ENCODE peak calls at places on chromosomes 5 and 9, in seven cellular contexts. T is HCT116, N is GM12878, X is K562, Q is HepG2, C is H1, P is SK-N-SH. M is an unnamed sample. For H3K4me1, the result is how much of the 10 kb centered on the place peaks cover.

GRCh38 chr5:157459715-157460599 is at the start of gene NIPAL4:
- DNase-seq in T (no peak), N (no peak), X (no peak), Q (no peak), C (peak), P (peak), M (no peak)

GRCh38 chr5:7422719-7423118 is 26.8 kb downstream of the ADCY2 start:
- DNase-seq in T (no peak), N (no peak), X (no peak), Q (no peak), C (no peak), P (no peak), M (no peak)

GRCh38 chr5:173330151-173330855 is 2.1 kb upstream of the STC2 start:
- DNase-seq in T (no peak), N (no peak), X (no peak), Q (peak), C (no peak), P (no peak), M (no peak)

GRCh38 chr5:94672746-94673145 is 54.3 kb downstream of the SLF1 start:
- DNase-seq in T (no peak), N (no peak), X (no peak), Q (no peak), C (no peak), P (no peak), M (no peak)

GRCh38 chr5:156641690-156642089 is 208.4 kb upstream of the PPP1R2B start:
- DNase-seq in T (no peak), N (no peak), X (no peak), Q (no peak), C (no peak), P (no peak), M (no peak)

GRCh38 chr5:73388371-73388684 is 60.2 kb downstream of the FOXD1 start:
- DNase-seq in T (no peak), N (no peak), X (no peak), Q (no peak), C (no peak), P (no peak), M (no peak)

GRCh38 chr9:128911529-128912035 is 9.2 kb upstream of the PHYHD1 start:
- DNase-seq in T (no peak), N (no peak), X (peak), Q (peak), C (no peak), P (no peak), M (no peak)

GRCh38 chr9:23643656-23644258 is 182.3 kb downstream of the ELAVL2 start:
- DNase-seq in T (no peak), N (no peak), X (no peak), Q (no peak), C (no peak), P (no peak), M (no peak)

GRCh38 chr5:130400091-130400490 is 495.8 kb downstream of the CHSY3 start:
- DNase-seq in T (no peak), N (no peak), X (no peak), Q (peak), C (no peak), P (no peak), M (no peak)

GRCh38 chr5:2371419-2371710 is 380.1 kb downstream of the IRX2 start:
- DNase-seq in T (no peak), N (no peak), X (no peak), Q (no peak), C (no peak), P (no peak), M (no peak)

GRCh38 chr5:36614657-36615308 is 8.4 kb downstream of the SLC1A3 start:
- DNase-seq in T (no peak), N (no peak), X (no peak), Q (no peak), C (no peak), P (no peak), M (no peak)

GRCh38 chr9:111851536-111851935 is 45.1 kb upstream of the UGCG start:
- DNase-seq in T (peak), N (no peak), X (no peak), Q (no peak), C (no peak), P (no peak), M (no peak)

GRCh38 chr9:135612981-135613910 is 26.1 kb downstream of the GLT6D1 start:
- DNase-seq in T (no peak), N (no peak), X (no peak), Q (no peak), C (no peak), P (peak), M (no peak)

GRCh38 chr5:168778536-168778935 is 199.4 kb upstream of the PANK3 start:
- DNase-seq in T (no peak), N (no peak), X (no peak), Q (no peak), C (no peak), P (no peak), M (no peak)

GRCh38 chr5:171483453-171484177 is 64.2 kb downstream of the FGF18 start:
- DNase-seq in T (no peak), N (no peak), X (no peak), Q (no peak), C (no peak), P (peak), M (no peak)

GRCh38 chr5:60055168-60055567 is 161.6 kb upstream of the PDE4D start:
- DNase-seq in T (no peak), N (no peak), X (no peak), Q (no peak), C (no peak), P (no peak), M (no peak)

GRCh38 chr5:32887390-32887789 is 176.3 kb downstream of the NPR3 start:
- DNase-seq in T (no peak), N (no peak), X (no peak), Q (no peak), C (no peak), P (no peak), M (no peak)
- TF ChIP-seq POLR2AphosphoS5 in T (no peak), N (no peak), X (no peak), Q (no peak), C (no peak), P (no peak), M (no peak)

DNA sequence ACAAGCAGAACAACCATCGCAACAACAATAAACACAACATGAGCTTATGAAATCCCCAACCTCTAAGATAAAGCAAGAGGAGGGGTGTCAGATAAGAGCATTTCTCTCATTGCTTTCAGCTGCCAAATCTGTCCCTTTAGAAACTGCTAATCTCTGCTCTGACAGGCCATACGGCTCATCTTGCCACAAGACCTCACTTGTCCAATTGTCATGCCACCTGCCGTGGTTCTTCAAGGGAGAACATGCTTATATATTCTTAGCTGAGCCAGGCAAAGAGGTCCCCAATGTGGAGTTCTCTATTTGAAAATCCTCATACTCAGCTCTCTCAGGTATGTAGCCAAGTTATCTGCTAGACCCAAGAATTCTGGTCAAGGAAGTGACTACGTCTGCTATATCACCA is 405.0 kb upstream of the TNC start:
- DNase-seq in T (no peak), N (no peak), X (no peak), Q (no peak), C (no peak), P (no peak), M (no peak)
- TF ChIP-seq SIN3A in T (no peak), N (no peak), X (no peak), Q (no peak), C (no peak), P (no peak), M (no peak)

DNA sequence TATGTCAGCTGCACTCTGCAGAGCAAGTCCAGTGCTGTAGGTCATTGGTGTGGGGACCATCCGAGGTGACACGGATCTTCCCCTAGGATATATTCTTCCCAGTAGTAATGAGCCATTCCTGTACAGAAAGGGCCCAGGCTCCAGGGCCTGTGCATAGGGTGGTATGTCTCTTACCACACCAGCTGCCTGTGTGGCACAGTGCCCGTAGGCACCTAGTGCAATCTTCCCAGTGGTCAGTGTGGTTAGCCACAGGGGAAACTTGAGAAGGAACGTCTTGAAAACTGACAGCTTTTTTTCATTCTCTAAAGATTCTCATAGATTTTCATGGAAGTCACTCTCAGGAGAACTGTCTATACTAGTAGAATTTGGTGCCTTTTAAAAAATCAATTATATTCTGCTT is 39.8 kb downstream of the CYSTM1 start:
- DNase-seq in T (no peak), N (no peak), X (no peak), Q (no peak), C (no peak), P (no peak), M (no peak)
- H3K4me1 ChIP-seq in T (under half), N (under half), X (half or more), Q (under half), C (under half), P (under half), M (under half)

GRCh38 chr9:77729177-77729576 is 81.1 kb upstream of the GNA14 start:
- DNase-seq in T (no peak), N (no peak), X (no peak), Q (no peak), C (no peak), P (no peak), M (no peak)

GRCh38 chr9:77726814-77727213 is 78.7 kb upstream of the GNA14 start:
- DNase-seq in T (no peak), N (no peak), X (no peak), Q (no peak), C (no peak), P (no peak), M (no peak)

GRCh38 chr9:77735515-77735914 is 87.4 kb upstream of the GNA14 start:
- DNase-seq in T (no peak), N (no peak), X (no peak), Q (no peak), C (no peak), P (no peak), M (no peak)

GRCh38 chr9:77731008-77731698 is 83.0 kb upstream of the GNA14 start:
- DNase-seq in T (no peak), N (no peak), X (no peak), Q (no peak), C (no peak), P (no peak), M (no peak)

GRCh38 chr9:77731930-77732329 is 83.8 kb upstream of the GNA14 start:
- DNase-seq in T (no peak), N (peak), X (no peak), Q (no peak), C (no peak), P (peak), M (no peak)
- TF ChIP-seq POLR2AphosphoS5 in T (no peak), N (no peak), X (no peak), Q (no peak), C (no peak), P (no peak), M (no peak)

GRCh38 chr9:2234371-2234893 is 219.3 kb downstream of the SMARCA2 start:
- DNase-seq in T (no peak), N (no peak), X (no peak), Q (no peak), C (no peak), P (peak), M (no peak)
- TF ChIP-seq SIN3A in T (no peak), N (no peak), X (no peak), Q (no peak), C (no peak), P (no peak), M (no peak)